ENCODE peak calls at places on chromosome 12, in four cellular contexts. B is GM12878, Q is IMR-90, M is K562. P is an unnamed sample.
A peak's percentile ranks its signal among the peaks of the same experiment; 100 is the strongest.

GRCh38 chr12:116319851-116320621 is 42.5 kb upstream of the MED13L start:
- DNase-seq in B (no peak), Q (peak; percentile 96), M (no peak), P (no peak)

GRCh38 chr12:91986084-91986483 is 159.6 kb downstream of the BTG1 start:
- DNase-seq in B (no peak), Q (peak; percentile 31), M (no peak), P (peak; percentile 9)

GRCh38 chr12:49827351-49828099 is 688 bp downstream of the NCKAP5L start:
- DNase-seq in Q (peak; percentile 46), B (no peak), M (peak; percentile 83), P (peak; percentile 54)

GRCh38 chr12:123773375-123773774 is 11.3 kb downstream of the DNAH10 start:
- DNase-seq in Q (no peak), B (no peak), M (no peak), P (no peak)

GRCh38 chr12:115661103-115661502 is 616.4 kb downstream of the MED13L start:
- DNase-seq in Q (no peak), B (no peak), M (no peak), P (no peak)

GRCh38 chr12:94571556-94571955 is 78.8 kb downstream of the TMCC3 start:
- DNase-seq in Q (peak; percentile 76), M (no peak), B (no peak), P (peak; percentile 11)

GRCh38 chr12:81354327-81354932 is 276.6 kb downstream of the ACSS3 start:
- DNase-seq in M (no peak), Q (no peak), B (no peak), P (no peak)

GRCh38 chr12:128583453-128583852 is 240.3 kb downstream of the SLC15A4 start:
- DNase-seq in B (no peak), Q (no peak), M (peak; percentile 11), P (no peak)

GRCh38 chr12:76374395-76375020 is 26.3 kb upstream of the BBS10 start:
- DNase-seq in Q (peak; percentile 79), M (no peak), B (no peak), P (no peak)

GRCh38 chr12:80485222-80485987 is 41.4 kb downstream of the PTPRQ start:
- DNase-seq in Q (no peak), M (no peak), B (no peak), P (no peak)

GRCh38 chr12:122889658-122890561 is 6.0 kb downstream of the VPS37B start:
- DNase-seq in Q (no peak), B (no peak), M (no peak), P (no peak)

GRCh38 chr12:80509781-80510556 is 65.9 kb downstream of the PTPRQ start:
- DNase-seq in M (no peak), B (no peak), Q (peak; percentile 87), P (no peak)

DNA sequence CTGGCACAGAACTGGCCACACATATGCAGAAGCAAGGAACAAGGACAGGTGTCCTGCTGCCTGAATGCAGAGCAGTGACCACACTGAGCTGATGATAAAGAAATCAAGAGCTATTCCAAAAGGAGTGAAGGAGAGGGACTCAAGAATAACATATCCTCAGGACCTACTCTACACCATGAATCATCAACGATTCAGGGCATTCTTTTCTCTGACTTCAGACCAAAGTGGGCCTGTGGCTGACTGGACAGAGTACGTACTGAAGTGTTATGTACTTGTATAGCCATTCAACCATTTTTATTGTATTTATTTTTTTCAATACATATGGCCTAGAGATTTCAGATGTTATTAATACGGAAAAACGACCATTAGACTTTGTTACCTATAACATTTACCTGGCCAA is 177.5 kb upstream of the TMTC1 start:
- DNase-seq in Q (peak; percentile 5), B (no peak), M (no peak), P (no peak)
- TF ChIP-seq RCOR1 in Q (no peak), B (no peak), M (no peak), P (no peak)

GRCh38 chr12:130847097-130847496 is 8.0 kb upstream of the STX2 start:
- DNase-seq in M (no peak), Q (peak; percentile 30), B (no peak), P (no peak)

GRCh38 chr12:130850418-130851021 is 11.5 kb upstream of the STX2 start:
- DNase-seq in Q (no peak), B (no peak), M (no peak), P (no peak)

GRCh38 chr12:130846386-130846785 is 7.3 kb upstream of the STX2 start:
- DNase-seq in B (no peak), M (no peak), Q (no peak), P (no peak)

DNA sequence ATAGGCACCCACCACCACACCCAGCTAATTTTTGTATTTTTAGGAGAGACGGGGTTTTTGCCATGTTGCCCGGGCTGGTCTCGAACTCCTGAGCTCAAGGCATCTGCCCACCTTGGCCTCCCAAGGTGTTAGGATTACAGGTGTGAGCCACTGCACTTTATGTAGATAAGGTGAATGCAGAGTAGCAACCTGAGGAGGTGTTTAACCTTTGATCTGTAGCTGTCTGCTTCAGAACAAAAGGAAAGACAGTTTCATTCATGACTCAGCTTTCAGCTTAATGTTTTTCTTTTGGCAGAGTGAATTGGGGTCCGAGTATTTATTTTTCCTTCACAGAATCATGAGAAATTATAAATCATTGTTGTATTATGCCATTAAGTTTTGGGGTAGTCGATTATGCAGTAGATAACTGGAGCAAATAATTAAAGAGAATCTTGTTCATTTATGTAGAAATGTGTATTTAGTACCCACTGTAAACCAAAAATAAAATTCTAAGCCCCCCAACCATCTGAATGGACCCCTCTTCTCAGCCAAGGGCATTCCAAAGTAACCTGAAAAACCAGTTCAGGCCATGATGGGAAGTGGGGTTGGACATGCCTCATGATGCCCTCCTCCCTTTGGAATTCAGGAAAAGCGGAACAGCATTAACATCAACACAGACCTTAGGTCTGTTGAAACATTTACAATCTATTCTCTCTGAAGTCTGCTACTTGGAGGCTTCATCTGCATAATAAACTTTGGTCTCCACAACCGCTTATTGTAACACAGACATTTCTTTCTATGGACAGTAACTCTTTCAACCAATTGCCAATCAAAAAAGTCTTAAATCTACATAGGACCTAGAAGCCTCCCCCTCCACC is 10.7 kb upstream of the STX2 start:
- DNase-seq in M (no peak), B (no peak), Q (no peak), P (no peak)
- TF ChIP-seq CEBPB in M (no peak), B (no peak), Q (no peak), P (no peak)

GRCh38 chr12:50927766-50928224 is 24.5 kb upstream of the HIGD1C start:
- DNase-seq in M (no peak), B (no peak), Q (no peak), P (no peak)
- H3K4me3 ChIP-seq in M (peak overlapping the region; percentile 61), B (peak overlapping the region; percentile 26), Q (no peak overlapping the region), P (no peak overlapping the region)

GRCh38 chr12:5515458-5515857 is 83.5 kb downstream of the NTF3 start:
- DNase-seq in B (no peak), M (no peak), Q (no peak), P (no peak)
- TF ChIP-seq RCOR1 in B (no peak), M (no peak), Q (no peak), P (no peak)

GRCh38 chr12:98594050-98594853 is 766 bp downstream of the SLC25A3 start:
- DNase-seq in Q (no peak), B (no peak), M (no peak), P (no peak)
- TF ChIP-seq CEBPB in Q (no peak), B (no peak), M (no peak), P (no peak)

P was measured in A549.